ENCODE peak calls at places on chromosomes 7 and 10, in six cellular contexts. F, B, E, O, H and A are unnamed samples.

GRCh38 chr7:29109815-29110385 is 36.4 kb downstream of the CPVL start:
- DNase-seq in F (no peak), B (no peak), E (no peak), O (no peak), H (peak; percentile 75), A (no peak)

GRCh38 chr7:90736968-90737939 is 141.1 kb downstream of the CDK14 start:
- DNase-seq in F (no peak), B (no peak), E (peak; percentile 25), O (no peak), H (no peak), A (no peak)

GRCh38 chr7:31066516-31067130 is 14.5 kb downstream of the ADCYAP1R1 start:
- DNase-seq in F (no peak), B (no peak), E (no peak), O (no peak), H (peak; percentile 81), A (no peak)

GRCh38 chr10:8138471-8138870 is 84.0 kb downstream of the GATA3 start:
- DNase-seq in F (no peak), B (no peak), E (no peak), O (peak; percentile 10), H (no peak), A (peak; percentile 32)

GRCh38 chr7:45599851-45600706 is 25.9 kb downstream of the ADCY1 start:
- DNase-seq in F (no peak), B (no peak), E (no peak), O (no peak), H (no peak), A (no peak)

GRCh38 chr10:50595785-50596184 is 28.0 kb downstream of the SGMS1 start:
- DNase-seq in F (no peak), B (no peak), E (no peak), O (no peak), H (no peak), A (no peak)

GRCh38 chr10:88920198-88920597 is 32.4 kb downstream of the ACTA2 start:
- DNase-seq in F (no peak), B (no peak), E (no peak), O (peak; percentile 31), H (no peak), A (no peak)

GRCh38 chr7:143375298-143376034 is 5.7 kb upstream of the ZYX start:
- DNase-seq in F (no peak), B (no peak), E (no peak), O (no peak), H (no peak), A (no peak)

GRCh38 chr7:116930156-116930913 is 23.0 kb upstream of the ST7 start:
- DNase-seq in F (peak; percentile 72), B (peak; percentile 68), E (peak; percentile 81), O (peak; percentile 82), H (peak; percentile 96), A (peak; percentile 75)

GRCh38 chr10:93773705-93774104 is 16.0 kb downstream of the LGI1 start:
- DNase-seq in F (no peak), B (no peak), E (no peak), O (no peak), H (no peak), A (no peak)

GRCh38 chr10:33132626-33133025 is 174.6 kb upstream of the ITGB1 start:
- DNase-seq in F (no peak), B (no peak), E (no peak), O (no peak), H (no peak), A (no peak)

GRCh38 chr7:129188372-129188891 is at the start of gene SMO:
- DNase-seq in F (peak; percentile 93), B (peak; percentile 54), E (peak; percentile 89), O (peak; percentile 39), H (peak; percentile 29), A (peak; percentile 55)

GRCh38 chr7:1234049-1234691 is 1.5 kb downstream of the UNCX start:
- DNase-seq in F (no peak), B (no peak), E (no peak), O (no peak), H (no peak), A (no peak)

GRCh38 chr7:18780266-18780665 is 284.7 kb downstream of the HDAC9 start:
- DNase-seq in F (no peak), B (no peak), E (no peak), O (no peak), H (no peak), A (no peak)

GRCh38 chr7:14389052-14389988 is 399.9 kb upstream of the ETV1 start:
- DNase-seq in F (no peak), B (no peak), E (no peak), O (no peak), H (no peak), A (no peak)

GRCh38 chr10:24716295-24716694 is 7.4 kb downstream of the ARHGAP21 start:
- DNase-seq in F (no peak), B (no peak), E (no peak), O (no peak), H (no peak), A (no peak)

GRCh38 chr7:144452064-144452463 is 48.6 kb upstream of the NOBOX start:
- DNase-seq in F (no peak), B (no peak), E (no peak), O (no peak), H (no peak), A (no peak)

GRCh38 chr7:121397346-121397745 is 1.2 kb upstream of the FAM3C start:
- DNase-seq in F (no peak), B (no peak), E (no peak), O (no peak), H (no peak), A (no peak)

GRCh38 chr10:120732067-120732466 is 119.1 kb upstream of the WDR11 start:
- DNase-seq in F (no peak), B (no peak), E (no peak), O (no peak), H (peak; percentile 37), A (no peak)

GRCh38 chr10:49182776-49183175 is 5.4 kb downstream of the TMEM273 start:
- DNase-seq in F (no peak), B (no peak), E (no peak), O (no peak), H (no peak), A (no peak)

GRCh38 chr10:5583525-5584175 is 58.9 kb downstream of the CALML3 start:
- DNase-seq in F (peak; percentile 89), B (no peak), E (peak; percentile 92), O (no peak), H (peak; percentile 91), A (no peak)

GRCh38 chr10:11113156-11113555 is 95.5 kb downstream of the CELF2 start:
- DNase-seq in F (no peak), B (no peak), E (no peak), O (no peak), H (peak; percentile 2), A (no peak)

GRCh38 chr7:57407125-57407524 is 42.9 kb upstream of the ZNF716 start:
- DNase-seq in F (no peak), B (no peak), E (no peak), O (no peak), H (no peak), A (no peak)

DNA sequence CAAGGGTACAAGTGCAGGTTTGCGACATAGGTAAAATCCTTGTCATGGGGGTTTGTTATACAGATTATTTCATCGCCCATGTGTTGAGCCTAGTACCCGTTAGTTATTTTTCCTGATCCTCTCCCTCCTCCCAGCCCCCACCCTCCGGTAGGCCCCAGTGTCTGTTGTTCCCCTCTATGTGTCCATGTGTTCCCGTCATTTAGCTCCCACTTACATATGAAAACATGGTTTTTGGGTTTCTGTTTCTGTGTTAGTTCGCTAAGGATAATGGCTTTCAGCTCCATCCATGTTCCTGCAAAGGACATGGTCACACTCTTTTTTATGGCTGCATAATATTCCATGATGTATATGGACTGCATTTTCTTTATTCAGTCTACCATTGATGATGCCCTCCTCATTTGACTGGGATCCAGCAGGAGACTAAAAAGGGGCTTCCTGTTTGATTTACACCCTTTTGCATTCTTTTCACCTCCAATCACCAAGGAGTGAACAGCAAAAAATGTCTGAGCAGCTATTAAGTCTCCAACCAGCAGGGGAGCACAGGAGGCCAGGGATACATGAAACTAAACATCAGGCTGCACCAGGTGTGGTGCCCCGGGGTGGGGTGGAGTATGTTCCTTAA is 188.2 kb downstream of the SKIDA1 start:
- DNase-seq in F (no peak), B (no peak), E (peak; percentile 57), O (no peak), H (peak; percentile 81), A (no peak)
- H2BK120ac ChIP-seq in F (no peak overlapping the region), B (peak overlapping the region; percentile 67), E (peak overlapping the region; percentile 29), O (peak overlapping the region; percentile 91), H (peak overlapping the region; percentile 94), A (no peak overlapping the region)

DNA sequence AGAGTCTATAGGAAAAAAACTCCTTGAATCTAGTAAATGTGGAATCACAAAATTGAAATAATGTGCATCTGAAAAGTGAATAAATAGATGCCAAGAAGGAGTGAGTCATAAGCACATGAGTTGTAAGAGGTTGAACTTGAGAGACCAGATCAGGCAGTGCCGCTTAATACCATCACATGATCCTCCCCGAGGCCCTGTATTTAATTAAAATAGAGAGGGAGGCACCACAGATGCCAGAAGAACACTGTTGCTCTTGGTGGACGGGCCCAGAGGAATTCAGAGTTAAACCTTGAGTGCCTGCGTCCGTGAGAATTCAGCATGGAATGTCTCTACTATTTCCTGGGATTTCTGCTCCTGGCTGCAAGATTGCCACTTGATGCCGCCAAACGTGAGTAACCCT is at the start of gene GPNMB:
- DNase-seq in F (no peak), B (no peak), E (peak; percentile 41), O (peak; percentile 58), H (peak; percentile 31), A (peak; percentile 70)
- H3K4me3 ChIP-seq in F (no peak within 1 kb of the TSS), B (peak within 1 kb of the TSS; percentile 42), E (no peak within 1 kb of the TSS), O (no peak within 1 kb of the TSS), H (no peak within 1 kb of the TSS), A (peak within 1 kb of the TSS; percentile 82)

GRCh38 chr7:20328027-20328426 is 2.7 kb upstream of the ITGB8 start:
- DNase-seq in F (no peak), B (no peak), E (no peak), O (no peak), H (no peak), A (no peak)

GRCh38 chr7:20327047-20327446 is 3.7 kb upstream of the ITGB8 start:
- DNase-seq in F (no peak), B (no peak), E (no peak), O (peak; percentile 82), H (no peak), A (no peak)

GRCh38 chr7:20320322-20320721 is 10.4 kb upstream of the ITGB8 start:
- DNase-seq in F (no peak), B (no peak), E (no peak), O (no peak), H (no peak), A (no peak)

GRCh38 chr7:20320786-20321185 is 9.9 kb upstream of the ITGB8 start:
- DNase-seq in F (no peak), B (no peak), E (no peak), O (no peak), H (peak; percentile 90), A (no peak)

GRCh38 chr7:20323587-20323986 is 7.1 kb upstream of the ITGB8 start:
- DNase-seq in F (no peak), B (no peak), E (no peak), O (peak; percentile 68), H (no peak), A (peak; percentile 39)
- H2BK120ac ChIP-seq in F (no peak overlapping the region), B (no peak overlapping the region), E (no peak overlapping the region), O (no peak overlapping the region), H (no peak overlapping the region), A (no peak overlapping the region)

GRCh38 chr7:110646814-110647213 is 444.1 kb upstream of the LRRN3 start:
- DNase-seq in F (no peak), B (no peak), E (peak; percentile 34), O (no peak), H (no peak), A (no peak)

GRCh38 chr7:110645060-110645459 is 445.9 kb upstream of the LRRN3 start:
- DNase-seq in F (no peak), B (no peak), E (no peak), O (no peak), H (no peak), A (no peak)

GRCh38 chr7:110645616-110646015 is 445.3 kb upstream of the LRRN3 start:
- DNase-seq in F (no peak), B (no peak), E (no peak), O (no peak), H (no peak), A (no peak)

GRCh38 chr7:110650313-110650712 is 440.6 kb upstream of the LRRN3 start:
- DNase-seq in F (no peak), B (no peak), E (peak; percentile 9), O (no peak), H (peak; percentile 19), A (no peak)
- H3K4me3 ChIP-seq in F (no peak overlapping the region), B (no peak overlapping the region), E (no peak overlapping the region), O (no peak overlapping the region), H (no peak overlapping the region), A (no peak overlapping the region)